ENCODE peak calls at places on chromosomes 4 and X, in five cellular contexts. One of them, this sample, is unnamed.

GRCh38 chrX:38881066-38881465 is 79.8 kb downstream of the MID1IP1 start:
- DNase-seq in NB4: no peak
- DNase-seq in KG1: no peak
- DNase-seq in ovary: no peak
- DNase-seq in stimulated activated CD8-positive, alpha-beta memory T cell treated with anti-CD3 and anti-CD28 coated beads, Interleukin-4, amount 100 ng/mL, for 1 hour: no peak
- DNase-seq in this sample: no peak

GRCh38 chr4:138611721-138612120 is 369.6 kb upstream of the SLC7A11 start:
- DNase-seq in NB4: no peak
- DNase-seq in KG1: no peak
- DNase-seq in ovary: no peak
- DNase-seq in stimulated activated CD8-positive, alpha-beta memory T cell treated with anti-CD3 and anti-CD28 coated beads, Interleukin-4, amount 100 ng/mL, for 1 hour: no peak
- DNase-seq in this sample: no peak

GRCh38 chr4:142840516-142841123 is 5.5 kb downstream of the INPP4B start:
- DNase-seq in NB4: peak
- DNase-seq in KG1: peak
- DNase-seq in ovary: no peak
- DNase-seq in stimulated activated CD8-positive, alpha-beta memory T cell treated with anti-CD3 and anti-CD28 coated beads, Interleukin-4, amount 100 ng/mL, for 1 hour: no peak
- DNase-seq in this sample: no peak

GRCh38 chr4:123170843-123171242 is 225.8 kb upstream of the SPRY1 start:
- DNase-seq in NB4: no peak
- DNase-seq in KG1: no peak
- DNase-seq in ovary: no peak
- DNase-seq in stimulated activated CD8-positive, alpha-beta memory T cell treated with anti-CD3 and anti-CD28 coated beads, Interleukin-4, amount 100 ng/mL, for 1 hour: no peak
- DNase-seq in this sample: no peak

GRCh38 chr4:40121515-40121914 is 64.9 kb downstream of the N4BP2 start:
- DNase-seq in NB4: peak
- DNase-seq in KG1: peak
- DNase-seq in ovary: no peak
- DNase-seq in stimulated activated CD8-positive, alpha-beta memory T cell treated with anti-CD3 and anti-CD28 coated beads, Interleukin-4, amount 100 ng/mL, for 1 hour: no peak
- DNase-seq in this sample: no peak

GRCh38 chrX:46636223-46636622 is 62.7 kb downstream of the CHST7 start:
- DNase-seq in NB4: no peak
- DNase-seq in KG1: no peak
- DNase-seq in ovary: no peak
- DNase-seq in stimulated activated CD8-positive, alpha-beta memory T cell treated with anti-CD3 and anti-CD28 coated beads, Interleukin-4, amount 100 ng/mL, for 1 hour: no peak
- DNase-seq in this sample: no peak

GRCh38 chr4:157220026-157220881 is at the start of gene GRIA2:
- DNase-seq in NB4: peak
- DNase-seq in KG1: peak
- DNase-seq in ovary: peak
- DNase-seq in stimulated activated CD8-positive, alpha-beta memory T cell treated with anti-CD3 and anti-CD28 coated beads, Interleukin-4, amount 100 ng/mL, for 1 hour: no peak
- DNase-seq in this sample: peak

GRCh38 chrX:105191878-105192277 is 28.6 kb downstream of the TEX13A start:
- DNase-seq in NB4: peak
- DNase-seq in KG1: no peak
- DNase-seq in ovary: no peak
- DNase-seq in stimulated activated CD8-positive, alpha-beta memory T cell treated with anti-CD3 and anti-CD28 coated beads, Interleukin-4, amount 100 ng/mL, for 1 hour: no peak
- DNase-seq in this sample: no peak

GRCh38 chr4:105967058-105967658 is 71.9 kb downstream of the NPNT start:
- DNase-seq in NB4: no peak
- DNase-seq in KG1: no peak
- DNase-seq in ovary: no peak
- DNase-seq in stimulated activated CD8-positive, alpha-beta memory T cell treated with anti-CD3 and anti-CD28 coated beads, Interleukin-4, amount 100 ng/mL, for 1 hour: no peak
- DNase-seq in this sample: no peak

GRCh38 chr4:93243262-93243661 is 585.3 kb upstream of the ATOH1 start:
- DNase-seq in NB4: no peak
- DNase-seq in KG1: no peak
- DNase-seq in ovary: no peak
- DNase-seq in stimulated activated CD8-positive, alpha-beta memory T cell treated with anti-CD3 and anti-CD28 coated beads, Interleukin-4, amount 100 ng/mL, for 1 hour: no peak
- DNase-seq in this sample: no peak

GRCh38 chr4:125355791-125356190 is 41.0 kb downstream of the FAT4 start:
- DNase-seq in NB4: no peak
- DNase-seq in KG1: no peak
- DNase-seq in ovary: no peak
- DNase-seq in stimulated activated CD8-positive, alpha-beta memory T cell treated with anti-CD3 and anti-CD28 coated beads, Interleukin-4, amount 100 ng/mL, for 1 hour: no peak
- DNase-seq in this sample: no peak

GRCh38 chr4:124019749-124020549 is 623.4 kb downstream of the SPRY1 start:
- DNase-seq in NB4: no peak
- DNase-seq in KG1: no peak
- DNase-seq in ovary: no peak
- DNase-seq in stimulated activated CD8-positive, alpha-beta memory T cell treated with anti-CD3 and anti-CD28 coated beads, Interleukin-4, amount 100 ng/mL, for 1 hour: no peak
- DNase-seq in this sample: no peak

GRCh38 chrX:115547448-115547847 is 13.5 kb upstream of the PLS3 start:
- DNase-seq in NB4: no peak
- DNase-seq in KG1: no peak
- DNase-seq in ovary: no peak
- DNase-seq in stimulated activated CD8-positive, alpha-beta memory T cell treated with anti-CD3 and anti-CD28 coated beads, Interleukin-4, amount 100 ng/mL, for 1 hour: no peak
- DNase-seq in this sample: no peak

GRCh38 chr4:110154586-110154985 is 43.8 kb downstream of the ELOVL6 start:
- DNase-seq in NB4: no peak
- DNase-seq in KG1: no peak
- DNase-seq in ovary: no peak
- DNase-seq in stimulated activated CD8-positive, alpha-beta memory T cell treated with anti-CD3 and anti-CD28 coated beads, Interleukin-4, amount 100 ng/mL, for 1 hour: no peak
- DNase-seq in this sample: no peak

GRCh38 chrX:9340619-9341304 is 124.1 kb upstream of the TBL1X start:
- DNase-seq in NB4: peak
- DNase-seq in KG1: peak
- DNase-seq in ovary: peak
- DNase-seq in stimulated activated CD8-positive, alpha-beta memory T cell treated with anti-CD3 and anti-CD28 coated beads, Interleukin-4, amount 100 ng/mL, for 1 hour: no peak
- DNase-seq in this sample: peak

GRCh38 chrX:40734956-40735317 is 405 bp downstream of the MED14 start:
- DNase-seq in NB4: peak
- DNase-seq in KG1: peak
- DNase-seq in ovary: no peak
- DNase-seq in stimulated activated CD8-positive, alpha-beta memory T cell treated with anti-CD3 and anti-CD28 coated beads, Interleukin-4, amount 100 ng/mL, for 1 hour: no peak
- DNase-seq in this sample: peak

GRCh38 chrX:8960809-8961413 is 73.0 kb downstream of the FAM9B start:
- DNase-seq in NB4: peak
- DNase-seq in KG1: no peak
- DNase-seq in ovary: no peak
- DNase-seq in stimulated activated CD8-positive, alpha-beta memory T cell treated with anti-CD3 and anti-CD28 coated beads, Interleukin-4, amount 100 ng/mL, for 1 hour: no peak
- DNase-seq in this sample: no peak

GRCh38 chr4:25884040-25884788 is 21.4 kb upstream of the SEL1L3 start:
- DNase-seq in NB4: peak
- DNase-seq in KG1: no peak
- DNase-seq in ovary: no peak
- DNase-seq in stimulated activated CD8-positive, alpha-beta memory T cell treated with anti-CD3 and anti-CD28 coated beads, Interleukin-4, amount 100 ng/mL, for 1 hour: no peak
- DNase-seq in this sample: no peak

GRCh38 chrX:54891573-54891972 is 29.1 kb upstream of the TRO start:
- DNase-seq in NB4: peak
- DNase-seq in KG1: peak
- DNase-seq in ovary: no peak
- DNase-seq in stimulated activated CD8-positive, alpha-beta memory T cell treated with anti-CD3 and anti-CD28 coated beads, Interleukin-4, amount 100 ng/mL, for 1 hour: no peak
- DNase-seq in this sample: no peak

GRCh38 chr4:75547647-75548387 is 8.0 kb upstream of the ODAPH start:
- DNase-seq in NB4: peak
- DNase-seq in KG1: no peak
- DNase-seq in ovary: peak
- DNase-seq in stimulated activated CD8-positive, alpha-beta memory T cell treated with anti-CD3 and anti-CD28 coated beads, Interleukin-4, amount 100 ng/mL, for 1 hour: no peak
- DNase-seq in this sample: peak

GRCh38 chr4:65265526-65265925 is 404.8 kb downstream of the EPHA5 start:
- DNase-seq in NB4: no peak
- DNase-seq in KG1: no peak
- DNase-seq in ovary: no peak
- DNase-seq in stimulated activated CD8-positive, alpha-beta memory T cell treated with anti-CD3 and anti-CD28 coated beads, Interleukin-4, amount 100 ng/mL, for 1 hour: no peak
- DNase-seq in this sample: no peak

GRCh38 chr4:744212-744841 is 38.7 kb downstream of the PCGF3 start:
- DNase-seq in NB4: no peak
- DNase-seq in KG1: no peak
- DNase-seq in ovary: no peak
- DNase-seq in stimulated activated CD8-positive, alpha-beta memory T cell treated with anti-CD3 and anti-CD28 coated beads, Interleukin-4, amount 100 ng/mL, for 1 hour: no peak
- DNase-seq in this sample: no peak

GRCh38 chrX:155148724-155149537 is 67.3 kb upstream of the VBP1 start:
- DNase-seq in NB4: peak
- DNase-seq in KG1: no peak
- DNase-seq in ovary: no peak
- DNase-seq in stimulated activated CD8-positive, alpha-beta memory T cell treated with anti-CD3 and anti-CD28 coated beads, Interleukin-4, amount 100 ng/mL, for 1 hour: no peak
- DNase-seq in this sample: no peak

GRCh38 chr4:38085394-38086150 is 125.4 kb downstream of the PTTG2 start:
- DNase-seq in NB4: no peak
- DNase-seq in KG1: no peak
- DNase-seq in ovary: no peak
- DNase-seq in stimulated activated CD8-positive, alpha-beta memory T cell treated with anti-CD3 and anti-CD28 coated beads, Interleukin-4, amount 100 ng/mL, for 1 hour: no peak
- DNase-seq in this sample: no peak

GRCh38 chr4:176139518-176139917 is 55.9 kb downstream of the SPATA4 start:
- DNase-seq in NB4: no peak
- DNase-seq in KG1: no peak
- DNase-seq in ovary: no peak
- DNase-seq in stimulated activated CD8-positive, alpha-beta memory T cell treated with anti-CD3 and anti-CD28 coated beads, Interleukin-4, amount 100 ng/mL, for 1 hour: no peak
- DNase-seq in this sample: no peak

GRCh38 chrX:65127804-65128203 is 151.6 kb upstream of the ZC4H2 start:
- DNase-seq in NB4: no peak
- DNase-seq in KG1: peak
- DNase-seq in ovary: no peak
- DNase-seq in stimulated activated CD8-positive, alpha-beta memory T cell treated with anti-CD3 and anti-CD28 coated beads, Interleukin-4, amount 100 ng/mL, for 1 hour: no peak
- DNase-seq in this sample: no peak

GRCh38 chr4:176799653-176800052 is 6.9 kb upstream of the VEGFC start:
- DNase-seq in NB4: no peak
- DNase-seq in KG1: no peak
- DNase-seq in ovary: no peak
- DNase-seq in stimulated activated CD8-positive, alpha-beta memory T cell treated with anti-CD3 and anti-CD28 coated beads, Interleukin-4, amount 100 ng/mL, for 1 hour: no peak
- DNase-seq in this sample: no peak

GRCh38 chr4:188892837-188893236 is 753.6 kb downstream of the TRIML1 start:
- DNase-seq in NB4: no peak
- DNase-seq in KG1: no peak
- DNase-seq in ovary: no peak
- DNase-seq in stimulated activated CD8-positive, alpha-beta memory T cell treated with anti-CD3 and anti-CD28 coated beads, Interleukin-4, amount 100 ng/mL, for 1 hour: no peak
- DNase-seq in this sample: no peak

GRCh38 chr4:3111461-3111860 is 37.0 kb downstream of the HTT start:
- DNase-seq in NB4: no peak
- DNase-seq in KG1: no peak
- DNase-seq in ovary: no peak
- DNase-seq in stimulated activated CD8-positive, alpha-beta memory T cell treated with anti-CD3 and anti-CD28 coated beads, Interleukin-4, amount 100 ng/mL, for 1 hour: no peak
- DNase-seq in this sample: no peak

GRCh38 chrX:16213970-16214369 is 46.7 kb downstream of the MAGEB17 start:
- DNase-seq in NB4: no peak
- DNase-seq in KG1: no peak
- DNase-seq in ovary: no peak
- DNase-seq in stimulated activated CD8-positive, alpha-beta memory T cell treated with anti-CD3 and anti-CD28 coated beads, Interleukin-4, amount 100 ng/mL, for 1 hour: no peak
- DNase-seq in this sample: no peak

GRCh38 chrX:131831185-131831520 is 191.9 kb upstream of the STK26 start:
- DNase-seq in NB4: no peak
- DNase-seq in KG1: no peak
- DNase-seq in ovary: no peak
- DNase-seq in stimulated activated CD8-positive, alpha-beta memory T cell treated with anti-CD3 and anti-CD28 coated beads, Interleukin-4, amount 100 ng/mL, for 1 hour: no peak
- DNase-seq in this sample: no peak

GRCh38 chr4:23455482-23455881 is 434.4 kb downstream of the PPARGC1A start:
- DNase-seq in NB4: peak
- DNase-seq in KG1: no peak
- DNase-seq in ovary: no peak
- DNase-seq in stimulated activated CD8-positive, alpha-beta memory T cell treated with anti-CD3 and anti-CD28 coated beads, Interleukin-4, amount 100 ng/mL, for 1 hour: no peak
- DNase-seq in this sample: no peak

GRCh38 chr4:588351-588849 is 12.3 kb upstream of the TMEM271 start:
- DNase-seq in NB4: no peak
- DNase-seq in KG1: no peak
- DNase-seq in ovary: no peak
- DNase-seq in stimulated activated CD8-positive, alpha-beta memory T cell treated with anti-CD3 and anti-CD28 coated beads, Interleukin-4, amount 100 ng/mL, for 1 hour: no peak
- DNase-seq in this sample: no peak